ENCODE peak calls at places on chromosomes 13 and 19, in six cellular contexts. M is uterus, R is BE2C, K is body of pancreas, H is OCI-LY7, T is heart right ventricle. P is an unnamed sample.

GRCh38 chr19:44990966-44991365 is 10.3 kb upstream of the RELB start:
- DNase-seq in T (no peak), H (no peak), M (no peak), K (no peak), R (no peak), P (no peak)

GRCh38 chr19:55383279-55383788 is 758 bp downstream of the TMEM238 start:
- DNase-seq in M (no peak), T (no peak), H (no peak), R (no peak), K (no peak), P (no peak)

GRCh38 chr19:1230585-1231489 is 7.0 kb downstream of the CBARP start:
- DNase-seq in H (no peak), R (no peak), K (no peak), M (no peak), T (no peak), P (no peak)

GRCh38 chr19:31890230-31890629 is 455.2 kb upstream of the ZNF507 start:
- DNase-seq in M (no peak), T (no peak), K (no peak), H (no peak), R (no peak), P (no peak)

GRCh38 chr13:44132710-44133109 is 240.9 kb upstream of the SERP2 start:
- DNase-seq in K (peak; percentile 81), T (peak; percentile 71), R (no peak), H (no peak), M (peak; percentile 37), P (peak; percentile 83)

GRCh38 chr13:105312906-105313305 is 1222.6 kb downstream of the EFNB2 start:
- DNase-seq in K (no peak), H (no peak), M (no peak), T (no peak), R (no peak), P (no peak)

GRCh38 chr19:55319786-55320185 is 5.4 kb downstream of the TMEM150B start:
- DNase-seq in R (peak; percentile 76), H (peak; percentile 72), M (no peak), K (peak; percentile 29), T (peak; percentile 55), P (peak; percentile 78)

GRCh38 chr19:19817357-19817756 is 4.2 kb downstream of the ZNF506 start:
- DNase-seq in M (no peak), K (no peak), T (no peak), H (no peak), R (no peak), P (no peak)

GRCh38 chr13:91667486-91667885 is 269.1 kb downstream of the GPC5 start:
- DNase-seq in H (no peak), R (no peak), K (no peak), T (no peak), M (no peak), P (no peak)

GRCh38 chr13:45121421-45121820 is 1.1 kb downstream of the GTF2F2 start:
- DNase-seq in M (no peak), T (no peak), R (no peak), K (no peak), H (peak; percentile 56), P (no peak)

GRCh38 chr13:114173753-114174152 is 5.3 kb upstream of the CFAP97D2 start:
- DNase-seq in T (no peak), K (no peak), H (no peak), M (no peak), R (no peak), P (no peak)

GRCh38 chr13:113555141-113555540 is 29.4 kb upstream of the TFDP1 start:
- DNase-seq in M (no peak), T (no peak), H (no peak), K (no peak), R (no peak), P (peak; percentile 25)

GRCh38 chr13:31827707-31828106 is 88.4 kb downstream of the RXFP2 start:
- DNase-seq in K (no peak), M (no peak), H (no peak), R (peak; percentile 20), T (no peak), P (no peak)

GRCh38 chr13:99124695-99125334 is 75.8 kb upstream of the UBAC2 start:
- DNase-seq in K (no peak), R (no peak), H (peak; percentile 33), T (no peak), M (no peak), P (no peak)

GRCh38 chr13:59542303-59542702 is 621.4 kb downstream of the DIAPH3 start:
- DNase-seq in R (no peak), T (no peak), H (no peak), M (no peak), K (no peak), P (no peak)

GRCh38 chr13:59459972-59460371 is 703.8 kb downstream of the DIAPH3 start:
- DNase-seq in T (no peak), M (no peak), R (no peak), K (no peak), H (no peak), P (no peak)

GRCh38 chr13:105240356-105240755 is 1295.1 kb downstream of the EFNB2 start:
- DNase-seq in K (no peak), H (no peak), R (no peak), T (no peak), M (no peak), P (no peak)

GRCh38 chr13:42883771-42884170 is 102.4 kb downstream of the FAM216B start:
- DNase-seq in K (peak; percentile 16), R (peak; percentile 67), M (no peak), H (no peak), T (no peak), P (no peak)

GRCh38 chr19:45473366-45474190 is 5.8 kb downstream of the FOSB start:
- DNase-seq in H (no peak), K (no peak), T (no peak), R (no peak), M (no peak), P (no peak)

GRCh38 chr19:33412617-33413425 is 39.3 kb downstream of the CEBPG start:
- DNase-seq in R (no peak), T (no peak), K (no peak), M (no peak), H (no peak), P (peak; percentile 68)

GRCh38 chr19:4302238-4302630 is at the start of gene TMIGD2:
- DNase-seq in M (no peak), K (no peak), R (no peak), T (no peak), H (no peak), P (no peak)

GRCh38 chr19:39183100-39183499 is 13.7 kb upstream of the NCCRP1 start:
- DNase-seq in K (no peak), M (no peak), R (no peak), H (no peak), T (no peak), P (no peak)

GRCh38 chr19:39186391-39186790 is 10.4 kb upstream of the NCCRP1 start:
- DNase-seq in K (no peak), H (no peak), M (no peak), T (no peak), R (no peak), P (no peak)

GRCh38 chr19:39188960-39189359 is 7.8 kb upstream of the NCCRP1 start:
- DNase-seq in T (no peak), K (no peak), H (no peak), R (no peak), M (no peak), P (no peak)

GRCh38 chr19:39190768-39191167 is 6.0 kb upstream of the NCCRP1 start:
- DNase-seq in M (no peak), K (no peak), R (no peak), T (no peak), H (no peak), P (no peak)

DNA sequence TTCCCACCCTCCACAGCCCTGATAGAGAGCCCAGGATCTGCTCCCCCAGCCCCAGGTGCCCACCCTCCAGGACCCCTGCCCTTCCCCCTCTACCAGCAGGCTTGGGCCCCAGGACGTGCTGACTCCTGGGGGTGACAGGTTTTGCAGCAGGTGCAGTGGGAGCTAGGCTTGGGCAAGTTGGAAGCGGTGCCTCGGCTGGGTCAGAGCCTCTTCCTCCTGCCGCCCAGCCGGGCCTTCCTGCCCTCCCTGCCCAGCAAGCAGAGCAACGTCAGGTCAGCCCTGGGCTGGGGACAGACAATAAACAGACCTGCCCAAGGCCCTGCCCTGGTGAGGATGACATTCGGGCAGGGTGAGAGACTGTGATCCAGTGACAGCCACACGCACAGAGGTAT is 9.2 kb upstream of the NCCRP1 start:
- DNase-seq in T (no peak), M (no peak), R (no peak), H (no peak), K (no peak), P (peak; percentile 62)
- TF ChIP-seq CTCF in T (no peak), M (no peak), R (no peak), H (peak; percentile 47), K (no peak), P (no peak)

GRCh38 chr13:46640843-46641242 is 87.9 kb downstream of the LRCH1 start:
- DNase-seq in H (no peak), T (no peak), M (no peak), K (no peak), R (no peak), P (no peak)

GRCh38 chr13:46641274-46642081 is 88.5 kb downstream of the LRCH1 start:
- DNase-seq in M (peak; percentile 46), K (no peak), T (peak; percentile 35), H (no peak), R (peak; percentile 50), P (peak; percentile 73)

GRCh38 chr13:46639033-46639981 is 86.3 kb downstream of the LRCH1 start:
- DNase-seq in K (no peak), M (no peak), H (no peak), T (no peak), R (no peak), P (no peak)

GRCh38 chr13:46643165-46643777 is 90.3 kb downstream of the LRCH1 start:
- DNase-seq in M (no peak), H (no peak), T (no peak), R (no peak), K (no peak), P (no peak)

GRCh38 chr13:46642254-46642653 is 89.3 kb downstream of the LRCH1 start:
- DNase-seq in R (no peak), H (no peak), M (no peak), T (no peak), K (no peak), P (no peak)
- H3K4me1 ChIP-seq in R (peaks cover 62% of the 10 kb centered on the region), H (peaks cover 32% of the 10 kb centered on the region), M (peaks cover 7% of the 10 kb centered on the region), T (peaks cover 38% of the 10 kb centered on the region), K (peaks cover 17% of the 10 kb centered on the region), P (peaks cover 30% of the 10 kb centered on the region)

GRCh38 chr19:43351998-43352746 is 1.3 kb upstream of the CD177 start:
- DNase-seq in H (no peak), M (no peak), T (no peak), K (no peak), R (no peak), P (no peak)
- TF ChIP-seq CTCF in H (no peak), M (no peak), T (no peak), K (no peak), R (no peak), P (no peak)

GRCh38 chr19:48624791-48625723 is 5.8 kb downstream of the SPHK2 start:
- DNase-seq in R (no peak), H (no peak), K (no peak), M (no peak), T (no peak), P (peak; percentile 79)
- H3K4me1 ChIP-seq in R (no peaks in the 10 kb centered on the region), H (peaks cover 27% of the 10 kb centered on the region), K (peaks cover 23% of the 10 kb centered on the region), M (no peaks in the 10 kb centered on the region), T (peaks cover 6% of the 10 kb centered on the region), P (peaks cover 9% of the 10 kb centered on the region)